ENCODE peak calls at places on chromosomes 12 and 14, in seven cellular contexts. Y is fibroblast of mammary gland, P is Caco-2, C is neuronal stem cell, B is skeletal muscle cell, M is keratinocyte, H is upper lobe of right lung. E is an unnamed sample.

GRCh38 chr12:56337753-56338221 is 897 bp upstream of the IL23A start:
- DNase-seq in Y (no peak), P (no peak), C (no peak), B (no peak), M (no peak), H (no peak), E (no peak)

GRCh38 chr14:101030586-101030985 is 127.1 kb upstream of the RTL1 start:
- DNase-seq in Y (no peak), P (no peak), C (no peak), B (no peak), M (no peak), H (peak; percentile 35), E (no peak)

GRCh38 chr14:78752789-78753188 is 582.6 kb downstream of the NRXN3 start:
- DNase-seq in Y (peak; percentile 17), P (no peak), C (no peak), B (no peak), M (no peak), H (no peak), E (peak; percentile 43)

GRCh38 chr14:89359477-89360222 is 57.4 kb downstream of the FOXN3 start:
- DNase-seq in Y (no peak), P (no peak), C (no peak), B (no peak), M (no peak), H (no peak), E (no peak)

GRCh38 chr12:128920468-128920867 is 67.2 kb downstream of the GLT1D1 start:
- DNase-seq in Y (peak; percentile 41), P (no peak), C (no peak), B (no peak), M (no peak), H (no peak), E (no peak)

GRCh38 chr12:64780531-64781373 is 21.5 kb upstream of the GNS start:
- DNase-seq in Y (no peak), P (peak; percentile 75), C (peak; percentile 44), B (no peak), M (no peak), H (peak; percentile 91), E (no peak)

GRCh38 chr12:95848575-95849388 is 10.0 kb upstream of the SNRPF start:
- DNase-seq in Y (peak; percentile 54), P (peak; percentile 39), C (peak; percentile 29), B (peak; percentile 8), M (no peak), H (no peak), E (peak; percentile 49)

GRCh38 chr14:99802301-99803105 is 9.3 kb downstream of the EML1 start:
- DNase-seq in Y (peak; percentile 51), P (no peak), C (no peak), B (no peak), M (no peak), H (no peak), E (no peak)

DNA sequence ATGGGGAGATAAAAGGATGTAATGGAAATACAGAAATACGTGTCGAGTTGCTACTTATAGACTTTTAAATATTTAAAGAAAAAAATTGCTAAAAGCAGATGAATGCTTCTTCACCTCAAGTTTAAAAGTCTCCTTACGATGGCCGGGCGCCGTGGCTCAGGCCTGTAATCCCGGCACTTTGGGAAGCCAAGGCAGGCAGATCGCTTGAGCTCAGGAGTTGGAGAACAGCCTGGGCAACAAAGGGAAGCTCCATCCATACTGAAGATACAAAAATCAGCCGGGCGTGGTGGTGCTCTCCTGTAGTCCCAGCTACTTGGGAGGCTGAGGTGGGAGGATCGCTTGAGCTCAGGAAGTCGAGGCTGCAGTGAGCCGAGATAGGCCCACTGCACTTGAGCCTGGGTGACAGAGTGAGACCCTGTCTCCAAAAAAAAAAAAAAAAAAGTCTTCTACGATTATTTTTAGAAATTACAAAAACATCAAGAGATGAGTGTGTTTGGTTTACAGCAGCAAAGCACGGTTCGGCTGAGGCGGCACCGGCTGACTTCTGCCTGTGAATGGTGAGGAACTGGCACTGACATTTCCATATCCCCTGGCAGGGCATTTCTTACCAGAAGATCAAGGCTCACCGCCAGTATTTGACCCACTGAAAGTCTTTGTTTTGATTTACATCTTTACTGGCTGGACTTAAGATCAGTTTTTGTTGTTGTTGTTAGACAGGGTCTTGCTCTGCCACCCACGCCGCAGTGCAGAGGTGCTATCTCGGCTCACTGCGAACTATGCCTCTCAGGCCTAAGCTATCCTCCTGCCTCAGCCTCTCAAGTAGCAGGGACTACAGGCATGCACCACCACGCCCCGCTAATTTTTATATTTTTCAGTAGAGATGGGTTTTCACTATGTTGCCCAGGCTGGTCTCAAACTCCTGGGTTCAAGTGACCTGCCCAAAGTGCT is 3.9 kb upstream of the MTA1 start:
- DNase-seq in Y (no peak), P (no peak), C (no peak), B (no peak), M (no peak), H (no peak), E (no peak)
- H3K4me3 ChIP-seq in Y (no peak overlapping the region), P (peak overlapping the region; percentile 39), C (peak overlapping the region; percentile 13), B (peak overlapping the region; percentile 46), M (peak overlapping the region; percentile 43), H (peak overlapping the region; percentile 65), E (no peak overlapping the region)

GRCh38 chr14:23207146-23207540 is 23.7 kb upstream of the SLC7A8 start:
- DNase-seq in Y (no peak), P (no peak), C (no peak), B (no peak), M (no peak), H (no peak), E (no peak)

GRCh38 chr14:23206422-23207145 is 23.1 kb upstream of the SLC7A8 start:
- DNase-seq in Y (no peak), P (no peak), C (no peak), B (no peak), M (no peak), H (no peak), E (no peak)

GRCh38 chr14:23215421-23215820 is 22.3 kb upstream of the RNF212B start:
- DNase-seq in Y (no peak), P (no peak), C (no peak), B (no peak), M (no peak), H (no peak), E (no peak)

GRCh38 chr14:23208286-23208685 is 24.8 kb upstream of the SLC7A8 start:
- DNase-seq in Y (no peak), P (no peak), C (no peak), B (no peak), M (no peak), H (no peak), E (no peak)

DNA sequence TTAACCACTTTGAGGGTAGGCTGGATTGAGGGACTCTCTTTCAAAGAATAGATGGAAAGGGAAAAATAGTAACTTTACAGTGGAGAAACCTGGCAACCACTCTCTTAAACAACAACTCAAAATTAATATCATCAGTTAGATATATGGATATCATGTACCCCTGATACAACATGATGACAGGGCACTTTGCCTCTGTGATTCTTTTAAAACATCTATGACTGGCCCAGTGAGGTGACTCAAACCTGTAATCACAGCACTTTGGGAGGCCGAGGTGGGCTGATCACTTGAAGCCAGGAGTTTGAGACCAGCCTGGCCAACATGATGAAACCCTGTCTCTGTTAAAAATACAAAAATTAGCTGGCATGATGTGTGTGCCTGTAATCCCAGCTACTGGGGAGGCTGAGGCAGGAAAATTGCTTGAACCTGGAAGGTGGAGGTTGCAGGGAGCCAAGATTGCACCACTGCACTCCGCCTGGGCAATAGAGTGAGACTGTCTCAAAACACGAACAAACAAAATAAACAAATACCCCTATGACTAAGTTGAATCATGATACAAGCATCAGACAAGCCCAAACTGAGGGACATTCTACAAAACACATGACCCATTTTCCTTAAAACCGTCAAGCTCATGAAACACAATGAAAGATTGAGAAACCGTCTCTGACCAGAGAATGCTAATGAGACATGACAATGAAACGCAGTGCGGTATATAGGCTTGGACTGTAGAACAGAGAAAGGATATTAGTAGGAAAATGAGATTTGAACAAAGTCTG is 26.4 kb upstream of the SLC7A8 start:
- DNase-seq in Y (peak; percentile 24), P (no peak), C (no peak), B (peak; percentile 4), M (no peak), H (no peak), E (no peak)
- H3K4me3 ChIP-seq in Y (no peak overlapping the region), P (no peak overlapping the region), C (no peak overlapping the region), B (no peak overlapping the region), M (no peak overlapping the region), H (no peak overlapping the region), E (no peak overlapping the region)

GRCh38 chr14:22384167-22384549 is 204.9 kb downstream of the DAD1 start:
- DNase-seq in Y (no peak), P (no peak), C (no peak), B (no peak), M (no peak), H (no peak), E (no peak)

GRCh38 chr14:22384974-22385526 is 204.0 kb downstream of the DAD1 start:
- DNase-seq in Y (no peak), P (peak; percentile 18), C (no peak), B (no peak), M (no peak), H (no peak), E (no peak)

GRCh38 chr14:22382955-22383354 is 206.1 kb downstream of the DAD1 start:
- DNase-seq in Y (no peak), P (no peak), C (no peak), B (no peak), M (no peak), H (no peak), E (no peak)

GRCh38 chr14:22382395-22382794 is 206.6 kb downstream of the DAD1 start:
- DNase-seq in Y (no peak), P (no peak), C (no peak), B (no peak), M (no peak), H (no peak), E (no peak)

DNA sequence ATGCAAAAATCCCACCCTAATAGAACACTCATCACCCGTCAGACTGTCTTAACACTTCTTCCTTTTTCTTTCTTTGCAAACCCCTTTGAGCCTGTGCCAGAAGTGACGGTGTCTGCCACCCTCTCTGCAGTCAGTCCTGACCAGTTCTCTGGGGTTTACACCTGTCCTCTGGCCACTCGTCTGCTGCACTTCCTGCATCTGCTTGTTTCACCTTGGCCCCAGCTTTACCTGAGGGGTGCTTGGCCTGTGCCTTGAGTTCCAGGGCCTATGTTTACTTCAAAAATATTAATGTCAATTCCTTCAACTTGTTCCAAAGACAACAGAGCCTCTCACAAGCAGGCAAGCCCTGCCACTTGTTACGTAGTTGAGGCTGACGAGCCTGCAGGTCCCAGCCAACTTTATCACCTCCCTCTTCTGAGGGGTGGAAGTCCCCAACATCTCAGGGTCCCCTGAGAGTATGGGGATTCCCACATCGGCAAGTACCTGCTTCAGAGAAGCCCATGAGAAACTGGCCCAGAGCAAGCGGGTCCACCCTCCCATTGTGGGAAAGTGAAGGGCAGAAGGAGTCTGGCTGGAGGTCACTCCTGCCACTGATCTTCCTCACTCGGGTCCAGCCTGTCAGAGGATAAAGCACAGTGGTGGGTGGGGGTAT is 205.4 kb downstream of the DAD1 start:
- DNase-seq in Y (no peak), P (no peak), C (no peak), B (no peak), M (no peak), H (no peak), E (no peak)
- H3K4me3 ChIP-seq in Y (no peak overlapping the region), P (no peak overlapping the region), C (no peak overlapping the region), B (no peak overlapping the region), M (no peak overlapping the region), H (no peak overlapping the region), E (no peak overlapping the region)

GRCh38 chr12:6754406-6754805 is 1.5 kb upstream of the MLF2 start:
- DNase-seq in Y (no peak), P (no peak), C (no peak), B (no peak), M (no peak), H (no peak), E (no peak)

GRCh38 chr12:6752931-6753771 is at the start of gene MLF2:
- DNase-seq in Y (peak; percentile 100), P (peak; percentile 100), C (peak; percentile 97), B (peak; percentile 98), M (peak; percentile 95), H (peak; percentile 99), E (peak; percentile 89)

GRCh38 chr12:6752181-6752930 is 585 bp downstream of the MLF2 start:
- DNase-seq in Y (peak; percentile 60), P (peak; percentile 54), C (no peak), B (no peak), M (no peak), H (no peak), E (no peak)

GRCh38 chr12:6751767-6752166 is 1.2 kb downstream of the MLF2 start:
- DNase-seq in Y (no peak), P (no peak), C (no peak), B (no peak), M (no peak), H (no peak), E (no peak)

DNA sequence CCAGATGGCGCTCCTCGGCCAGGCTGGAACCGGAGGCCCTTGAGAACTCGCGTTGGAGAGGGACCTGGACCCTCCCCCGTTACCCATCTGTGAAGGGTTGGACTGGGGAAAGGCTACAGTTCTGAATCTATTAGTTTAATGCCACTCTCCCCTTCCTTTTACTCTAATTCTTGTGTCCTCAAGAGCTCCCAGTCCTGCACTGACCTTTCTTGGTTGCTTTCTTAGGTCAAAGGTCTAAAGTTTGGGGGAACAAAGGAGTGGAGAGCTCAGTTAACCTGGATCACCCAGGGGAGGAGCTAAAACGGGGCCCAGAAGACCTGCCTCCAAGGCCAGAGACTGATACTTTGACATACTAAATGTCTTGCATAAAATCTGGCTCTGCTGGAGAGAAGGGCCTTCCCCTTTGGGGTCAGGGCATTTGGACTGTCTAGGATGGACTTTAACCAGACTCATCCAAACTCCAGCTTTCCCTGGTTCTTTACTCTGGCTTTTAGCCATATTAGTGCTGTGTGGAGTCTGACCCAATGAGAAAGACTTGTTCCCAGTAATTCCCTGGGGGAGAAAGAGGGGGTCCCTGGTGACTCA is 923 bp upstream of the MLF2 start:
- DNase-seq in Y (peak; percentile 72), P (no peak), C (no peak), B (no peak), M (no peak), H (no peak), E (no peak)
- H3K4me3 ChIP-seq in Y (no peak overlapping the region), P (no peak overlapping the region), C (peak overlapping the region; percentile 99), B (no peak overlapping the region), M (no peak overlapping the region), H (no peak overlapping the region), E (no peak overlapping the region)

E was measured in kidney epithelial cell.